ENCODE peak calls at places on chromosomes 11 and 22, in eight cellular contexts. H, L, I, V, R, Q, A and F are unnamed samples.

GRCh38 chr11:8913961-8914660 is 3.1 kb downstream of the AKIP1 start:
- DNase-seq in I (no peak), L (no peak), A (peak), H (peak), R (peak), V (no peak), Q (no peak), F (peak)

GRCh38 chr11:111775024-111775710 is 9.0 kb upstream of the PPP2R1B start:
- DNase-seq in L (no peak), H (peak), V (no peak), A (no peak), I (no peak), Q (no peak), R (peak), F (no peak)

GRCh38 chr11:6646631-6647281 is 8.9 kb downstream of the DCHS1 start:
- DNase-seq in I (no peak), R (peak), Q (no peak), L (peak), H (peak), A (peak), V (no peak), F (no peak)

GRCh38 chr11:76789443-76789719 is 6.2 kb downstream of the TSKU start:
- DNase-seq in V (no peak), Q (no peak), H (no peak), I (no peak), A (no peak), L (no peak), R (no peak), F (no peak)

GRCh38 chr22:44658371-44658953 is 43.5 kb upstream of the PRR5 start:
- DNase-seq in I (no peak), H (peak), R (peak), L (no peak), Q (no peak), V (peak), A (no peak), F (no peak)

GRCh38 chr11:129283141-129283540 is 91.0 kb upstream of the ARHGAP32 start:
- DNase-seq in I (no peak), L (no peak), V (no peak), A (no peak), H (no peak), Q (no peak), R (no peak), F (peak)

GRCh38 chr11:72430743-72431570 is 3.4 kb downstream of the CLPB start:
- DNase-seq in L (no peak), A (peak), I (no peak), Q (peak), H (peak), R (peak), V (peak), F (peak)

GRCh38 chr22:40385041-40385782 is 14.8 kb downstream of the SGSM3 start:
- DNase-seq in I (no peak), H (no peak), L (peak), A (peak), Q (no peak), R (no peak), V (no peak), F (peak)

GRCh38 chr11:63535734-63536133 is 874 bp upstream of the PLAAT4 start:
- DNase-seq in R (no peak), V (no peak), A (no peak), Q (no peak), I (no peak), H (no peak), L (no peak), F (no peak)

GRCh38 chr11:123640677-123641494 is 13.5 kb downstream of the SCN3B start:
- DNase-seq in A (peak), R (peak), Q (no peak), L (peak), I (no peak), H (peak), V (no peak), F (peak)

GRCh38 chr11:79488286-79488685 is 47.5 kb upstream of the TENM4 start:
- DNase-seq in H (no peak), V (no peak), L (no peak), R (no peak), Q (no peak), I (no peak), A (no peak), F (peak)

GRCh38 chr11:79487412-79487811 is 46.6 kb upstream of the TENM4 start:
- DNase-seq in Q (no peak), A (no peak), I (no peak), H (no peak), L (no peak), R (no peak), V (no peak), F (no peak)

GRCh38 chr11:79485694-79486093 is 44.9 kb upstream of the TENM4 start:
- DNase-seq in R (no peak), Q (no peak), H (no peak), L (no peak), A (no peak), V (no peak), I (no peak), F (no peak)

GRCh38 chr11:79484872-79485271 is 44.0 kb upstream of the TENM4 start:
- DNase-seq in R (no peak), Q (no peak), H (no peak), L (no peak), I (no peak), V (no peak), A (no peak), F (no peak)

DNA sequence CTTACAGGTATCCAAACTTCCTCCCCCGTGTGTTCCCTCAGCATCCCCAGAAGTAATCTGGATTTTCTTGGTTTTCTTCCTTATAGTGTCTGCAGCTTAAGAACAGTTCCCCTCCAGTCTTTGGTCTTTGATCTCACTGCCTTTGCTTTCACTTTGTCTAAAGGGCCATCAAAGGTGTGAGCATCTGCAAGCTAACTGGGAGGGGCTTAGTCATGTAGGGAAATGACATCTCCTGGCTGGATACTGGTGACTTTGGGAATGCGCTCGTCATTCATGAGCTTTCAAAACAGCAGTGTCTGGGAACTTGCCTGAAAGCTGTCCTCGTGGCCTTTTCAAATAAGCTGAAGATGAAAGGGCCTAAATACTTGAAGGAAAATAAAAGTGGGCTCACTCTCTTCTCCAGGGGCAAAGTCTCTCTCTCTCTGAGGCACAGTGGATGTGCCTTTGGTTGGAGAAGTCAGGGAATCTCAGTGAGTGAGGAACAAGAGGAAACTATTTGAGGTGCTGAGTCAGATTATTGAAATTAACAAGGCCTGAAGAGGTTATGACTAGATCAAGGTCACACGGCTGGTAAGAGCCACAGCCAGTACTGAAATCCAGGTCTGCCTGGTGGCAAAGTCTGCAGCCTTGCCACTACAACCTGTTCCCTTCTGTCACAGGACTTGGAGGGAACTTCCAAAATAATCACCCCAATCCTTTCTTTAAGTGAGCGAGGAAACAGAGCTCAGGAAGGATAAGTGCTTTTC is 45.6 kb upstream of the TENM4 start:
- DNase-seq in V (no peak), Q (no peak), H (no peak), R (no peak), A (no peak), I (no peak), L (no peak), F (peak)
- H3K4me3 ChIP-seq in V (no peak), Q (no peak), H (no peak), R (no peak), A (no peak), I (no peak), L (no peak), F (no peak)

DNA sequence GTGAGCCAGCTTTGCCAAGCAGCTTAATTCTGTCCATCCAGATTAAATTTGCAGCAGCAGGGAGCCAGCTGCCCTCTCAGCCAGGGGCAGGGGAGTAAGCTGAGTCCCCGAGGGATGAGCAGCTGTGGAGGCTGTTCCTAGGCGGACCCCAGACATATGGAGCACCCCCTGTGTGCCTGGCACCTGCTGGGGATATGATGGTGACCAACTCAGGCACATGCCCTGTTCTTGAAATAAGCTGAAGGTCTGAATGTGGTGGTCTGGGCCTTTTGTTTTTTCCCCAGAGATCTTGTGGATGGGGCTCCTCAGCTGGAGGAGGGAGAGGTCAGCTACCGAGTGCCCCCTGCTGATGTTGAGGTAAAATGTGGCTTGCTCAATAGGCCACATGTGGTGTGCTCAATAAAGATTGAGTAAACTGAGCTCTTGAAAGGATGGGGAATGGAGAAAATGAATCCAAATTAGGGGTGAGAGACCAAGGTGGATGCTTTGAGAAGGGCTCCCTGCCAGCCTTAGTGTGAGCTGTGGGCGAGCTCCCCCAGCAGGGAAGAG is 103.3 kb upstream of the NNMT start:
- DNase-seq in I (no peak), V (no peak), A (no peak), H (no peak), R (peak), L (no peak), Q (no peak), F (no peak)
- TF ChIP-seq CTCF in I (no peak), V (no peak), A (no peak), H (no peak), R (no peak), L (no peak), Q (no peak), F (no peak)

GRCh38 chr11:4919250-4919649 is at the start of gene OR51G2:
- DNase-seq in I (no peak), Q (no peak), R (no peak), L (no peak), H (no peak), V (no peak), A (no peak), F (no peak)
- H3K4me3 ChIP-seq in I (no peak), Q (no peak), R (no peak), L (no peak), H (no peak), V (no peak), A (no peak), F (no peak)

GRCh38 chr11:1640076-1640946 is 10.7 kb downstream of the KRTAP5-5 start:
- DNase-seq in Q (no peak), I (no peak), V (no peak), L (no peak), R (peak), H (no peak), A (peak), F (peak)
- TF ChIP-seq CTCF in Q (peak), I (peak), V (peak), L (peak), R (peak), H (peak), A (peak), F (peak)

GRCh38 chr11:78417888-78418583 is 416 bp upstream of the GAB2 start:
- DNase-seq in V (peak), Q (no peak), L (peak), A (peak), H (peak), I (no peak), R (peak), F (peak)

GRCh38 chr11:78415338-78415737 is 2.3 kb downstream of the GAB2 start:
- DNase-seq in Q (no peak), A (peak), I (no peak), H (no peak), R (no peak), L (peak), V (no peak), F (no peak)

GRCh38 chr11:78416285-78417174 is 1.1 kb downstream of the GAB2 start:
- DNase-seq in R (peak), A (peak), L (peak), I (peak), Q (peak), V (peak), H (peak), F (peak)

GRCh38 chr11:78418584-78419211 is 1.1 kb upstream of the GAB2 start:
- DNase-seq in H (peak), A (no peak), I (no peak), R (peak), Q (no peak), V (no peak), L (no peak), F (no peak)

GRCh38 chr11:78417175-78417887 is at the start of gene GAB2:
- DNase-seq in A (no peak), L (no peak), V (peak), H (no peak), Q (no peak), R (no peak), I (no peak), F (peak)
- H3K4me3 ChIP-seq in A (peak), L (peak), V (peak), H (peak), Q (peak), R (peak), I (peak), F (peak)

GRCh38 chr22:19679476-19680099 is 34.7 kb upstream of the SEPTIN5 start:
- DNase-seq in A (peak), Q (no peak), V (peak), I (no peak), R (no peak), L (peak), H (no peak), F (peak)
- TF ChIP-seq CTCF in A (peak), Q (peak), V (peak), I (peak), R (peak), L (peak), H (peak), F (peak)

GRCh38 chr11:64971421-64972233 is at the start of gene MAJIN:
- DNase-seq in L (peak), I (peak), A (no peak), R (peak), Q (peak), H (peak), V (peak), F (peak)
- H3K4me3 ChIP-seq in L (no peak), I (peak), A (no peak), R (peak), Q (peak), H (peak), V (peak), F (peak)

GRCh38 chr11:126076641-126077040 is 14.0 kb upstream of the CDON start:
- DNase-seq in R (no peak), V (no peak), H (no peak), L (no peak), Q (no peak), A (no peak), I (no peak), F (no peak)
- TF ChIP-seq CTCF in R (no peak), V (no peak), H (no peak), L (no peak), Q (no peak), A (no peak), I (no peak), F (no peak)

DNA sequence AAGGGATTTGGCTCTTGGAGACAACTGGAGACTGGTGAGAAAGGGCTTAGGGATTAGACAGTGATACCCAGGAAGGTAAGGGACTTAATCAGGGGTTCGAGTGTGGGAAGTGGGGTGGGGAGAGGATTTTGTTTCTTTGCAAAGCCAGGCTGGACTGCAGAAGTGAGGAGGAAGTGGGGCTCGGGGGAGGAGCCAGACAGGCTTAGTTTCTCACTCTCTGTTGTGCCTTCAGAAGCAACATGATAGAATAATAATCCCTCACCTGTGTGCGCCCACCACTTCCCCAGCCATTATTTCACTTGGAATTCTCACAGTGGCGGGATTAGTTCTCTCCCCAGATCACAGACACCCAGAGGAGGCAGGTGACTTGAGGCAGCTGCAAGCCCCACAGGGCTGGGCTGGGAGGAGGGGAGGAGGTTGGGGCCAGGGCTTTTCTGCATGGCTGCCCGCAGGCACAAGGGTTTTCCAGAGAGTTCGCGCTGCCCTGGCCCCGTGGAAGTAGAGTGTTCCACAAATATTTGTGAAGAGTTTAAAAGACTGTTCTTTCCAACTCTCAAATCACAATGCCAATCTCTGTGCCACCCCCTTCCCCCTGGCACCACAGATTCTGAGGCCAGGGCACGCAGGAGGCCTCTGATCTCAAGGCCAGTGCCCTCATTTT is 4.0 kb upstream of the SEC14L2 start:
- DNase-seq in I (no peak), R (no peak), A (no peak), L (no peak), H (no peak), V (no peak), Q (no peak), F (no peak)
- H3K4me3 ChIP-seq in I (no peak), R (no peak), A (no peak), L (no peak), H (no peak), V (no peak), Q (no peak), F (no peak)

DNA sequence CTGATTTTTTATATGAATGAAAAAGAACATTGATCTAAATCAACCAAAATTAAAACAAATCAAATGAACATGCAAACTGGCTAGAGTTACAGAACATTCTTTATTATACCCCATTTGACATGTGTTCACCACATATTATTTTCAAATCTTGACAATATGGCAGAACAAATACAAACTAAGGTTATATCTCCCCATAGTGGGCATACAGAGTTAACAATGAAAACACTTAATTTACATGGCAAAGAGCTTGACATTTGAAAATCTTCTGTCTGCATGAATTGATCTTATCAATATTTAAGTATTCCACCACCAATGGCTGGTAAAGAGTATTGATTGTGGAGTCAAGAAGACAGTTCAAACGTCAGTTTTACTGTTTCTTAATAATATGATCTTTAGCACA is 197.9 kb upstream of the ANO3 start:
- DNase-seq in A (no peak), V (no peak), L (no peak), R (no peak), H (no peak), I (no peak), Q (no peak), F (no peak)
- TF ChIP-seq CTCF in A (no peak), V (no peak), L (no peak), R (no peak), H (no peak), I (no peak), Q (no peak), F (no peak)